ENCODE peak calls at places on chromosomes 6 and 20, in six cellular contexts. W is RWPE1, S is GM10248, Z is GM23338, X is mucosa of descending colon, A is AG09319. B is an unnamed sample.

GRCh38 chr6:167797079-167797870 is 29.4 kb upstream of the AFDN start:
- DNase-seq in A (no peak), S (no peak), W (no peak), Z (peak), X (peak), B (no peak)

GRCh38 chr20:44110816-44111568 is 76.0 kb downstream of the JPH2 start:
- DNase-seq in X (no peak), Z (no peak), W (no peak), S (no peak), A (no peak), B (no peak)

GRCh38 chr6:157294654-157295053 is 28.7 kb downstream of the TMEM242 start:
- DNase-seq in Z (no peak), S (no peak), A (no peak), X (no peak), W (no peak), B (no peak)

GRCh38 chr6:3741477-3741871 is 10.0 kb downstream of the PXDC1 start:
- DNase-seq in W (no peak), Z (no peak), A (no peak), S (no peak), X (no peak), B (no peak)

GRCh38 chr20:47278907-47279348 is 77.6 kb downstream of the ZMYND8 start:
- DNase-seq in X (no peak), W (no peak), Z (no peak), S (no peak), A (no peak), B (no peak)

GRCh38 chr6:149129401-149130077 is 188.0 kb upstream of the TAB2 start:
- DNase-seq in A (peak), S (no peak), X (no peak), Z (no peak), W (peak), B (no peak)

GRCh38 chr6:52654592-52654991 is 16.3 kb upstream of the TMEM14A start:
- DNase-seq in S (no peak), A (no peak), W (no peak), Z (no peak), X (no peak), B (no peak)

GRCh38 chr6:169852504-169853195 is 101.2 kb downstream of the ERMARD start:
- DNase-seq in Z (no peak), W (no peak), S (no peak), A (no peak), X (no peak), B (no peak)

GRCh38 chr20:60053813-60054190 is 95.6 kb downstream of the CDH26 start:
- DNase-seq in Z (no peak), X (no peak), A (no peak), W (no peak), S (no peak), B (no peak)

GRCh38 chr6:145310116-145310515 is 425.2 kb downstream of the EPM2A start:
- DNase-seq in A (peak), S (no peak), X (no peak), Z (no peak), W (no peak), B (no peak)

GRCh38 chr6:31834704-31835375 is 7.3 kb downstream of the HSPA1B start:
- DNase-seq in Z (peak), A (no peak), S (peak), X (peak), W (peak), B (peak)

GRCh38 chr20:1313236-1313964 is 15.5 kb downstream of the SDCBP2 start:
- DNase-seq in X (peak), W (peak), A (peak), S (peak), Z (peak), B (peak)

GRCh38 chr20:36399147-36399968 is 93.2 kb downstream of the DLGAP4 start:
- DNase-seq in W (peak), S (peak), A (no peak), Z (peak), X (peak), B (peak)

GRCh38 chr6:508614-509013 is 117.1 kb downstream of the IRF4 start:
- DNase-seq in A (no peak), W (no peak), Z (no peak), S (no peak), X (no peak), B (no peak)

GRCh38 chr6:151051164-151051563 is 185.7 kb downstream of the MTHFD1L start:
- DNase-seq in W (no peak), X (no peak), A (no peak), S (no peak), Z (no peak), B (no peak)

GRCh38 chr20:53161473-53161872 is 189.3 kb downstream of the TSHZ2 start:
- DNase-seq in S (no peak), W (no peak), Z (no peak), A (no peak), X (no peak), B (no peak)

GRCh38 chr20:53161073-53161472 is 188.9 kb downstream of the TSHZ2 start:
- DNase-seq in X (no peak), W (no peak), Z (no peak), S (no peak), A (no peak), B (no peak)

GRCh38 chr20:53164072-53164471 is 191.9 kb downstream of the TSHZ2 start:
- DNase-seq in W (no peak), A (no peak), Z (no peak), S (no peak), X (no peak), B (no peak)

GRCh38 chr20:53163486-53163885 is 191.3 kb downstream of the TSHZ2 start:
- DNase-seq in S (no peak), Z (no peak), A (no peak), W (no peak), X (no peak), B (no peak)

GRCh38 chr20:53162251-53162835 is 190.2 kb downstream of the TSHZ2 start:
- DNase-seq in A (peak), X (peak), S (peak), W (peak), Z (peak), B (no peak)
- TF ChIP-seq CTCF in A (peak), X (no peak), S (no peak), W (peak), Z (peak), B (no peak)

GRCh38 chr6:133553652-133554051 is 312.5 kb downstream of the EYA4 start:
- DNase-seq in W (peak), Z (peak), S (peak), X (peak), A (no peak), B (peak)
- TF ChIP-seq CTCF in W (peak), Z (peak), S (peak), X (peak), A (peak), B (peak)

GRCh38 chr20:34526466-34526865 is 10.2 kb downstream of the DYNLRB1 start:
- DNase-seq in X (no peak), A (no peak), S (no peak), W (no peak), Z (no peak), B (no peak)

GRCh38 chr20:34529742-34530141 is 13.5 kb downstream of the DYNLRB1 start:
- DNase-seq in A (no peak), W (no peak), S (no peak), Z (no peak), X (no peak), B (no peak)

GRCh38 chr20:34527016-34527415 is 10.8 kb downstream of the DYNLRB1 start:
- DNase-seq in Z (no peak), X (no peak), W (no peak), A (no peak), S (no peak), B (no peak)

GRCh38 chr20:34530342-34530741 is 14.1 kb downstream of the DYNLRB1 start:
- DNase-seq in X (no peak), S (no peak), A (no peak), W (no peak), Z (no peak), B (no peak)

GRCh38 chr20:34528921-34529297 is 12.7 kb downstream of the DYNLRB1 start:
- DNase-seq in W (no peak), X (peak), S (no peak), A (no peak), Z (no peak), B (no peak)
- TF ChIP-seq CTCF in W (no peak), X (no peak), S (no peak), A (no peak), Z (no peak), B (no peak)

GRCh38 chr6:137514418-137514817 is 20.2 kb upstream of the OLIG3 start:
- DNase-seq in Z (no peak), W (no peak), A (no peak), S (no peak), X (no peak), B (no peak)

GRCh38 chr6:137512768-137513605 is 18.8 kb upstream of the OLIG3 start:
- DNase-seq in W (no peak), A (no peak), X (no peak), Z (peak), S (no peak), B (no peak)

GRCh38 chr6:137510923-137511322 is 16.7 kb upstream of the OLIG3 start:
- DNase-seq in W (no peak), Z (no peak), X (no peak), S (no peak), A (no peak), B (no peak)
- TF ChIP-seq CTCF in W (no peak), Z (no peak), X (no peak), S (no peak), A (no peak), B (no peak)

GRCh38 chr6:5113096-5113495 is 28.0 kb downstream of the PPP1R3G start:
- DNase-seq in X (no peak), W (no peak), A (no peak), S (no peak), Z (no peak), B (no peak)

GRCh38 chr6:5112065-5112799 is 27.1 kb downstream of the PPP1R3G start:
- DNase-seq in W (peak), S (no peak), A (no peak), X (no peak), Z (no peak), B (no peak)

GRCh38 chr6:5116243-5116991 is 31.3 kb downstream of the PPP1R3G start:
- DNase-seq in W (no peak), Z (no peak), S (no peak), A (no peak), X (no peak), B (no peak)

GRCh38 chr6:5111626-5112025 is 26.5 kb downstream of the PPP1R3G start:
- DNase-seq in W (no peak), S (no peak), Z (no peak), A (no peak), X (no peak), B (no peak)

GRCh38 chr6:5115168-5115567 is 30.0 kb downstream of the PPP1R3G start:
- DNase-seq in X (peak), Z (no peak), S (no peak), W (no peak), A (no peak), B (no peak)
- TF ChIP-seq CTCF in X (peak), Z (peak), S (no peak), W (no peak), A (peak), B (no peak)

B was measured in GM20000.